ENCODE peak calls at places on chromosomes 2 and 18, in four cellular contexts. J, S, Z and N are unnamed samples. For H3K4me1, the result is how much of the 10 kb centered on the place peaks cover.

GRCh38 chr18:57422313-57422872 is 12.8 kb upstream of the ONECUT2 start:
- DNase-seq in J (no peak), S (no peak), Z (no peak), N (no peak)

GRCh38 chr18:45423664-45424063 is 191.6 kb upstream of the SLC14A2 start:
- DNase-seq in J (no peak), S (no peak), Z (no peak), N (no peak)

GRCh38 chr2:85433511-85434089 is 15.1 kb downstream of the SH2D6 start:
- DNase-seq in J (peak), S (peak), Z (peak), N (peak)

GRCh38 chr2:231039294-231039664 is 2.0 kb downstream of the C2orf72 start:
- DNase-seq in J (no peak), S (no peak), Z (no peak), N (no peak)

GRCh38 chr18:50401888-50402287 is 27.0 kb downstream of the SKA1 start:
- DNase-seq in J (peak), S (peak), Z (peak), N (no peak)

GRCh38 chr18:42412896-42413295 is 457.9 kb downstream of the PIK3C3 start:
- DNase-seq in J (peak), S (no peak), Z (no peak), N (no peak)

GRCh38 chr2:52428224-52428623 is 1339.4 kb upstream of the CHAC2 start:
- DNase-seq in J (no peak), S (no peak), Z (no peak), N (no peak)

GRCh38 chr2:234032301-234032856 is 18.1 kb upstream of the SPP2 start:
- DNase-seq in J (peak), S (no peak), Z (peak), N (no peak)

GRCh38 chr2:54671010-54671409 is 52.5 kb upstream of the EML6 start:
- DNase-seq in J (no peak), S (no peak), Z (no peak), N (peak)

GRCh38 chr18:23498877-23499570 is 4.3 kb upstream of the RMC1 start:
- DNase-seq in J (peak), S (peak), Z (peak), N (peak)

GRCh38 chr2:218343591-218343990 is 13.1 kb upstream of the CATIP start:
- DNase-seq in J (peak), S (no peak), Z (peak), N (no peak)

GRCh38 chr2:24382363-24383021 is 22.2 kb upstream of the ITSN2 start:
- DNase-seq in J (peak), S (peak), Z (peak), N (no peak)

GRCh38 chr2:242002944-242003343 is 133.4 kb downstream of the RTP5 start:
- DNase-seq in J (no peak), S (no peak), Z (no peak), N (peak)

GRCh38 chr18:12963069-12963468 is 15.3 kb downstream of the SEH1L start:
- DNase-seq in J (no peak), S (no peak), Z (no peak), N (no peak)

GRCh38 chr18:43919565-43919964 is 642.3 kb upstream of the SYT4 start:
- DNase-seq in J (peak), S (no peak), Z (peak), N (no peak)

GRCh38 chr18:32300914-32301313 is 111.1 kb downstream of the MEP1B start:
- DNase-seq in J (peak), S (no peak), Z (peak), N (no peak)

GRCh38 chr2:55618025-55618648 is 715 bp upstream of the PPP4R3B start:
- DNase-seq in J (peak), S (no peak), Z (no peak), N (no peak)

GRCh38 chr18:12554796-12555388 is 103.0 kb downstream of the SPIRE1 start:
- DNase-seq in J (no peak), S (no peak), Z (no peak), N (no peak)

GRCh38 chr18:64720781-64721464 is 572.0 kb upstream of the LINC00305 start:
- DNase-seq in J (no peak), S (peak), Z (no peak), N (no peak)

GRCh38 chr18:31206787-31207381 is 44.2 kb upstream of the DSC1 start:
- DNase-seq in J (no peak), S (peak), Z (peak), N (peak)

GRCh38 chr18:78969574-78970315 is 9.9 kb upstream of the SALL3 start:
- DNase-seq in J (no peak), S (no peak), Z (no peak), N (no peak)

GRCh38 chr18:36191711-36192110 is 4.4 kb downstream of the MOCOS start:
- DNase-seq in J (no peak), S (no peak), Z (no peak), N (no peak)

GRCh38 chr18:23967321-23968089 is 47.0 kb upstream of the TTC39C start:
- DNase-seq in J (no peak), S (no peak), Z (no peak), N (no peak)

GRCh38 chr2:43826305-43827250 is 12.1 kb downstream of the ABCG5 start:
- DNase-seq in J (no peak), S (no peak), Z (no peak), N (no peak)

GRCh38 chr18:79962311-79962710 is 2.1 kb upstream of the HSBP1L1 start:
- DNase-seq in J (peak), S (peak), Z (no peak), N (no peak)

GRCh38 chr2:4219571-4219970 is 516.2 kb downstream of the DCDC2C start:
- DNase-seq in J (no peak), S (no peak), Z (no peak), N (no peak)

GRCh38 chr2:185006481-185006880 is 408.2 kb downstream of the ZNF804A start:
- DNase-seq in J (no peak), S (no peak), Z (no peak), N (no peak)

GRCh38 chr2:208046686-208047085 is 21.4 kb upstream of the PLEKHM3 start:
- DNase-seq in J (no peak), S (no peak), Z (peak), N (no peak)

GRCh38 chr18:59570101-59570875 is 126.9 kb downstream of the CCBE1 start:
- DNase-seq in J (peak), S (no peak), Z (no peak), N (no peak)

GRCh38 chr2:199306116-199306515 is 151.6 kb downstream of the SATB2 start:
- DNase-seq in J (no peak), S (no peak), Z (no peak), N (no peak)
- H3K4me1 ChIP-seq in J (under half), S (under half), Z (under half), N (under half)

GRCh38 chr2:86441789-86442641 is 844 bp downstream of the KDM3A start:
- DNase-seq in J (peak), S (peak), Z (peak), N (peak)

GRCh38 chr2:86443601-86444000 is 2.4 kb downstream of the KDM3A start:
- DNase-seq in J (no peak), S (no peak), Z (no peak), N (no peak)

GRCh38 chr2:86440631-86441391 is at the start of gene KDM3A:
- DNase-seq in J (peak), S (peak), Z (peak), N (peak)

GRCh38 chr2:86441392-86441788 is 219 bp downstream of the KDM3A start:
- DNase-seq in J (no peak), S (no peak), Z (no peak), N (no peak)

DNA sequence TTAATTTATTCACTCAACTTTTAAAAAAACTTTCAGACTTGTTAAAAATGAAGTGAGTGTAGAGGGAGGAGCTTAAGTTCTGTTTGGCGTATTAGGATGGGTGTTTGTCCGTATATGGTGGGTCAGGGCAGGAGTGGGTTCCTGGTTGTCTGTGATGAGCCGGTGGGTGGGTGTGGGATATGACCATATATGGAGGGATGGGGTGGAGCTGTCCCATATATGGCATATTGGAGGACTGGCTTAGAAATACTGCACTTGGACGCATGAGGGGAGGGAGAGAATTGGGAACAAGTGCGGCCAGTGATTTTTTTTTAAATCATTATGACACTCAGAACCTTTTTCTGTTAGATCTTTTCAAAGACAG is 1.5 kb downstream of the KDM3A start:
- DNase-seq in J (peak), S (peak), Z (peak), N (peak)
- TF ChIP-seq CTCF in J (no peak), S (no peak), Z (no peak), N (no peak)

GRCh38 chr2:216857131-216857550 is 2.7 kb downstream of the TNP1 start:
- DNase-seq in J (no peak), S (no peak), Z (peak), N (no peak)
- H3K4me1 ChIP-seq in J (under half), S (under half), Z (under half), N (under half)

GRCh38 chr2:232339121-232340081 is 39.1 kb upstream of the ALPP start:
- DNase-seq in J (no peak), S (peak), Z (no peak), N (no peak)
- TF ChIP-seq CTCF in J (peak), S (no peak), Z (no peak), N (no peak)

DNA sequence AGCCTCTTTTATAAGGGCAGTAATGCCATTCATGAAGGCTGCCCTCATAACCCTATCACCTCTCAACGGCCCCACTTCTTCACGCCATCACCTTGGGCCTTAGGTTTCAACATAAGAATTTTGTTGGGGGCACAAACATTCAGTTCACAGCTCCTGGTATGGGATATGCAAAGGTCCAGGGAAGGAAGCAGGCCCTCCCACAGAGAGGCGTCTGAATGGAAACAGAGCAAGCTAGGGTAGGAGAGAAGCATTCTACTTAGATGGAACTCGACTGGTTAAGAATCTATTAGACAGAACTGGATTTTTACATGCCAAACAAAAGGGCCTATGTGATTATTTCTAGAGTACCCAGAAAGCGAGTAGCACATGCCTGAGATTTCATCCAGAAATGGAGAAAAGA is 42.8 kb downstream of the PROKR1 start:
- DNase-seq in J (no peak), S (no peak), Z (no peak), N (no peak)
- H3K4me1 ChIP-seq in J (under half), S (under half), Z (under half), N (under half)